ENCODE peak calls at places on chromosomes 7 and 10, in seven cellular contexts. W is H1, K is neuronal stem cell, U is IMR-90, Y is mesendoderm, D is mesenchymal stem cell, X is trophoblast cell. N is an unnamed sample.

GRCh38 chr7:27203378-27203953 is 3.6 kb upstream of the HOXA13 start:
- DNase-seq in Y (no peak), W (no peak), X (no peak), K (no peak), D (no peak), U (no peak), N (no peak)

GRCh38 chr10:35896011-35896410 is 253.9 kb upstream of the FZD8 start:
- DNase-seq in W (no peak), Y (no peak), U (peak), K (no peak), X (peak), D (peak), N (no peak)

GRCh38 chr10:113589225-113589770 is 36.4 kb downstream of the HABP2 start:
- DNase-seq in D (no peak), U (no peak), Y (no peak), X (no peak), K (no peak), W (no peak), N (no peak)

GRCh38 chr10:116122664-116123063 is 150.3 kb downstream of the GFRA1 start:
- DNase-seq in U (no peak), K (no peak), D (no peak), Y (no peak), W (no peak), X (no peak), N (no peak)

GRCh38 chr10:25843551-25844170 is 90.4 kb upstream of the MYO3A start:
- DNase-seq in D (no peak), W (no peak), Y (no peak), K (no peak), U (no peak), X (peak), N (no peak)

GRCh38 chr7:74480861-74481417 is 27.2 kb downstream of the GTF2IRD1 start:
- DNase-seq in D (peak), Y (peak), U (peak), X (peak), W (no peak), K (no peak), N (no peak)

GRCh38 chr7:71637578-71637977 is 505.6 kb downstream of the GALNT17 start:
- DNase-seq in U (no peak), Y (peak), X (no peak), K (no peak), D (peak), W (no peak), N (no peak)

GRCh38 chr7:95996886-95997285 is 224.5 kb downstream of the DYNC1I1 start:
- DNase-seq in D (no peak), U (no peak), W (no peak), Y (no peak), X (no peak), K (no peak), N (no peak)

GRCh38 chr10:122422266-122422980 is 32.0 kb upstream of the ARMS2 start:
- DNase-seq in D (no peak), K (no peak), X (peak), Y (no peak), W (no peak), U (no peak), N (no peak)

GRCh38 chr10:129952771-129953489 is 11.1 kb downstream of the EBF3 start:
- DNase-seq in K (peak), Y (no peak), W (no peak), X (no peak), D (no peak), U (peak), N (no peak)

GRCh38 chr10:129963076-129963830 is 821 bp downstream of the EBF3 start:
- DNase-seq in Y (peak), W (no peak), K (peak), U (peak), D (peak), X (no peak), N (peak)

GRCh38 chr10:77319557-77319956 is 318.1 kb downstream of the KCNMA1 start:
- DNase-seq in X (no peak), W (no peak), Y (no peak), U (peak), K (no peak), D (peak), N (no peak)

GRCh38 chr7:67636363-67637355 is 640.0 kb downstream of the TYW1 start:
- DNase-seq in U (no peak), K (no peak), W (no peak), X (no peak), Y (peak), D (no peak), N (peak)

GRCh38 chr10:132814469-132814856 is 28.5 kb upstream of the NKX6-2 start:
- DNase-seq in K (no peak), Y (no peak), D (no peak), X (no peak), W (no peak), U (no peak), N (no peak)

GRCh38 chr7:2231992-2232765 is 566 bp downstream of the MAD1L1 start:
- DNase-seq in Y (peak), X (no peak), D (peak), U (no peak), W (no peak), K (no peak), N (no peak)

GRCh38 chr10:34018811-34019210 is 684.3 kb upstream of the NRP1 start:
- DNase-seq in Y (no peak), W (no peak), D (no peak), X (no peak), U (no peak), K (no peak), N (no peak)

GRCh38 chr7:31440511-31440910 is 73.4 kb upstream of the ITPRID1 start:
- DNase-seq in X (no peak), K (no peak), D (no peak), W (no peak), U (no peak), Y (no peak), N (no peak)

GRCh38 chr7:96182424-96183158 is 139.3 kb downstream of the SLC25A13 start:
- DNase-seq in D (no peak), Y (no peak), X (no peak), K (no peak), U (no peak), W (no peak), N (no peak)

GRCh38 chr7:8119228-8119627 is 142.7 kb downstream of the ICA1 start:
- DNase-seq in X (no peak), K (no peak), D (no peak), Y (no peak), U (no peak), W (no peak), N (no peak)

GRCh38 chr7:139855498-139856270 is 26.6 kb downstream of the TBXAS1 start:
- DNase-seq in D (no peak), Y (no peak), W (no peak), X (no peak), K (no peak), U (no peak), N (no peak)

GRCh38 chr7:106283831-106284515 is 810 bp downstream of the NAMPT start:
- DNase-seq in W (no peak), X (peak), D (peak), Y (peak), K (peak), U (peak), N (no peak)

GRCh38 chr10:42783181-42783549 is 570 bp downstream of the BMS1 start:
- DNase-seq in X (peak), Y (no peak), U (peak), D (peak), K (no peak), W (no peak), N (no peak)

GRCh38 chr10:35335718-35336083 is 608 bp upstream of the CCNY start:
- DNase-seq in W (no peak), K (no peak), D (peak), Y (peak), U (no peak), X (no peak), N (peak)

GRCh38 chr10:59831658-59832503 is 74.5 kb downstream of the CCDC6 start:
- DNase-seq in K (no peak), D (no peak), Y (no peak), X (no peak), W (no peak), U (no peak), N (no peak)

GRCh38 chr7:33744293-33744692 is 161.0 kb upstream of the BMPER start:
- DNase-seq in D (no peak), Y (peak), U (peak), X (peak), W (no peak), K (no peak), N (no peak)

GRCh38 chr10:88062385-88062784 is 199.0 kb downstream of the PTEN start:
- DNase-seq in Y (no peak), D (peak), X (no peak), K (no peak), U (peak), W (no peak), N (no peak)

GRCh38 chr10:33347227-33347626 is 12.8 kb upstream of the NRP1 start:
- DNase-seq in Y (no peak), U (peak), D (peak), K (no peak), W (no peak), X (no peak), N (no peak)

GRCh38 chr10:93413252-93413689 is 68.9 kb downstream of the MYOF start:
- DNase-seq in D (no peak), X (no peak), W (no peak), K (no peak), Y (no peak), U (no peak), N (no peak)

GRCh38 chr7:120190566-120190965 is 82.4 kb upstream of the KCND2 start:
- DNase-seq in K (peak), Y (peak), X (peak), U (no peak), D (no peak), W (peak), N (peak)

GRCh38 chr10:28280652-28281051 is 22.2 kb downstream of the MPP7 start:
- DNase-seq in X (no peak), U (peak), W (no peak), D (no peak), Y (no peak), K (no peak), N (no peak)
- H4K8ac ChIP-seq in X (no peak), U (no peak), W (no peak), D (no peak), Y (no peak), K (no peak), N (no peak)

GRCh38 chr7:25854608-25855497 is 297.1 kb upstream of the NFE2L3 start:
- DNase-seq in X (peak), W (peak), Y (peak), U (peak), D (peak), K (peak), N (peak)
- H2BK5ac ChIP-seq in X (peak), W (no peak), Y (no peak), U (no peak), D (peak), K (no peak), N (no peak)

GRCh38 chr10:61890430-61890829 is 11.1 kb upstream of the ARID5B start:
- DNase-seq in K (no peak), W (no peak), D (no peak), X (no peak), U (peak), Y (no peak), N (no peak)
- H4K8ac ChIP-seq in K (no peak), W (no peak), D (no peak), X (no peak), U (no peak), Y (no peak), N (no peak)

DNA sequence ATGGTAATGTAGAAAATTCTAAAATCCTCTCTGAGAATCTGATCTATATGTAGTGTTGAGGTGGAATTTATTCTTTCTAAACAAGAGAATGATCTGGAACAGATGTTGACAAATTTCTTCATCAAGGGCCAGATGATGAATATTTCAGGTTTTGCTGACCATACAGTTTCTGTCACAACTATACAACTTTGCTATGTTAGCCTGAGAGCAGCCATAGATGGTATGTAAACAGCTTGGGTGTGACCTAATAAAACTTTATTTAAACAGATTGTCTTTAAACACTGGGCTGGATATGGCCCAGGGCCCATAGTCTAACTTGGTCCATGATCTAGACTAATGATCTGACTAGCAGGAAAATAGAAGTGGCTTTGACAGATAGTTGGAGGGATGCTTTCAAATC is 213.6 kb upstream of the CELF2 start:
- DNase-seq in U (no peak), X (no peak), Y (no peak), K (no peak), D (no peak), W (no peak), N (no peak)
- H2BK5ac ChIP-seq in U (no peak), X (no peak), Y (no peak), K (no peak), D (no peak), W (no peak), N (no peak)

GRCh38 chr10:46234026-46234425 is 52.8 kb upstream of the ANTXRL start:
- DNase-seq in K (no peak), Y (no peak), X (no peak), W (no peak), U (no peak), D (no peak), N (peak)
- H4K8ac ChIP-seq in K (no peak), Y (no peak), X (no peak), W (no peak), U (no peak), D (no peak), N (no peak)

DNA sequence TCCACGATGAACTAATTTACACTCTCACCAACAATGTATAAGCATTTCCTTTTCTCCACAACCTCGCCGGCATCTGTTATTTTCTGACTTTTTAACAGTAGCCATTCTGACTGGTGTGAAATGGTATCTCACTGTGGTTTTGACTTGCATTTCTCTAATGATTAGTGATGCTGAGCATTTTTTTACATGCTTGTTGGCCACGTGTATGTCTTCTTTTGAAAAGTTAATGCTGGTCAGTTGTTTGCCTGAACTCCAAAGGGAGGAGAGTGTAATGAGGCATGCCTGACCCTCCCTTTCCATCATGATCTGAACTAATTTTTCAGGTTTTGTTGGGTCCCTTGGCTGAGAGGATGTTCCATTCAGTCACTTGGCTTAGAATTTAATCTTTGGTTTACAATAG is 50.7 kb upstream of the SVIL start:
- DNase-seq in W (no peak), X (no peak), K (no peak), Y (no peak), U (no peak), D (no peak), N (no peak)
- H2BK5ac ChIP-seq in W (no peak), X (no peak), K (no peak), Y (no peak), U (no peak), D (no peak), N (no peak)

GRCh38 chr7:84230491-84230890 is 35.9 kb upstream of the SEMA3A start:
- DNase-seq in D (peak), K (no peak), Y (no peak), X (no peak), U (no peak), W (no peak), N (no peak)

GRCh38 chr7:84231157-84231556 is 36.6 kb upstream of the SEMA3A start:
- DNase-seq in K (no peak), D (peak), X (no peak), U (peak), W (no peak), Y (no peak), N (no peak)

GRCh38 chr7:84232653-84233052 is 38.1 kb upstream of the SEMA3A start:
- DNase-seq in W (no peak), X (no peak), U (peak), D (peak), Y (peak), K (no peak), N (no peak)

GRCh38 chr7:84228526-84228925 is 33.9 kb upstream of the SEMA3A start:
- DNase-seq in Y (peak), W (peak), X (no peak), K (peak), D (no peak), U (no peak), N (peak)
- H4K8ac ChIP-seq in Y (no peak), W (no peak), X (no peak), K (no peak), D (no peak), U (no peak), N (no peak)

GRCh38 chr10:75607576-75607975 is 176.2 kb downstream of the LRMDA start:
- DNase-seq in D (no peak), Y (no peak), U (no peak), K (no peak), W (no peak), X (no peak), N (no peak)
- H2BK5ac ChIP-seq in D (no peak), Y (no peak), U (no peak), K (no peak), W (no peak), X (no peak), N (no peak)

GRCh38 chr7:32536585-32536984 is 41.3 kb downstream of the AVL9 start:
- DNase-seq in K (no peak), U (peak), Y (no peak), W (no peak), D (peak), X (no peak), N (no peak)

GRCh38 chr7:32535303-32535702 is 40.0 kb downstream of the AVL9 start:
- DNase-seq in D (no peak), W (no peak), Y (no peak), X (no peak), U (no peak), K (no peak), N (no peak)

GRCh38 chr7:32539366-32539765 is 44.1 kb downstream of the AVL9 start:
- DNase-seq in X (no peak), W (no peak), K (no peak), Y (no peak), U (no peak), D (no peak), N (no peak)

GRCh38 chr7:32536016-32536415 is 40.7 kb downstream of the AVL9 start:
- DNase-seq in Y (no peak), U (no peak), W (no peak), D (no peak), X (no peak), K (no peak), N (no peak)

GRCh38 chr7:32539917-32540544 is 44.7 kb downstream of the AVL9 start:
- DNase-seq in W (no peak), D (no peak), Y (no peak), X (no peak), K (no peak), U (no peak), N (no peak)
- H4K8ac ChIP-seq in W (no peak), D (no peak), Y (peak), X (no peak), K (no peak), U (no peak), N (no peak)

GRCh38 chr10:91424016-91424415 is 13.9 kb downstream of the HECTD2 start:
- DNase-seq in Y (no peak), K (no peak), X (no peak), W (no peak), D (no peak), U (peak), N (no peak)

GRCh38 chr10:91422915-91423314 is 12.8 kb downstream of the HECTD2 start:
- DNase-seq in D (no peak), K (no peak), U (no peak), Y (no peak), W (no peak), X (no peak), N (no peak)

GRCh38 chr10:91418417-91418816 is 8.3 kb downstream of the HECTD2 start:
- DNase-seq in X (no peak), U (no peak), Y (no peak), K (no peak), W (no peak), D (no peak), N (no peak)

GRCh38 chr10:91416339-91416868 is 6.3 kb downstream of the HECTD2 start:
- DNase-seq in U (no peak), X (no peak), K (no peak), W (no peak), D (no peak), Y (no peak), N (no peak)

DNA sequence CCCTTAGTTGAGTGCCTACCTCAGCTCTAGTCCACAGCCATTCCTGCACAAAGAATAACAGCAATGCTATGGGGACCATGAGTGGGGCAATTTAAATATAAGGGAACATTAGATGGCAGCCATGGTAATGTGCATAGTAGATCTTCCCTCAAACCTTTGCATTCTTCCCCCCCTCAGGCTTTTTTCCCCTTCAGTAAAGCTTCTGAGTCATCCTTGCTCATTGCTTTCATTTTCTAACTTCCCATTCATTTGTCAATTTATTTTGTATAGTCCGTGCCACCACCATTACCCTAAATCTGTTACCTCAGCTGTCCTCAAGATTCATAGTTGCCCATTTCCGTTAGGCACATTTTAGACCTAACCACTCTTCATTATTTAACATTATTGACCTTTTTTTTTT is 10.7 kb downstream of the HECTD2 start:
- DNase-seq in D (peak), K (no peak), X (no peak), W (no peak), Y (peak), U (peak), N (no peak)
- H2BK5ac ChIP-seq in D (no peak), K (no peak), X (no peak), W (no peak), Y (no peak), U (no peak), N (no peak)